ENCODE peak calls at places on chromosomes 2 and 18, in eight cellular contexts. F, V, Z, E, P, C, I and S are unnamed samples.

GRCh38 chr2:207166349-207167128 is 791 bp upstream of the KLF7 start:
- DNase-seq in F (peak), V (peak), Z (no peak), E (no peak), P (peak), C (peak), I (no peak), S (no peak)

GRCh38 chr2:201697899-201698298 is 545 bp downstream of the MPP4 start:
- DNase-seq in F (no peak), V (no peak), Z (no peak), E (peak), P (no peak), C (no peak), I (no peak), S (peak)

GRCh38 chr2:105103481-105103880 is 65.6 kb downstream of the MRPS9 start:
- DNase-seq in F (no peak), V (no peak), Z (no peak), E (no peak), P (no peak), C (no peak), I (no peak), S (no peak)

GRCh38 chr2:25490220-25490619 is 148.5 kb upstream of the DNMT3A start:
- DNase-seq in F (no peak), V (no peak), Z (no peak), E (no peak), P (no peak), C (no peak), I (no peak), S (no peak)

GRCh38 chr2:128746356-128746755 is 427.7 kb upstream of the HS6ST1 start:
- DNase-seq in F (no peak), V (no peak), Z (peak), E (no peak), P (no peak), C (no peak), I (no peak), S (peak)

GRCh38 chr18:62586148-62586774 is 63.4 kb downstream of the ZCCHC2 start:
- DNase-seq in F (peak), V (peak), Z (no peak), E (peak), P (peak), C (peak), I (no peak), S (peak)

GRCh38 chr2:181955010-181955409 is 30.6 kb upstream of the PPP1R1C start:
- DNase-seq in F (no peak), V (no peak), Z (peak), E (peak), P (no peak), C (no peak), I (no peak), S (no peak)

GRCh38 chr2:196592331-196592911 is 47.1 kb upstream of the CCDC150 start:
- DNase-seq in F (peak), V (no peak), Z (no peak), E (no peak), P (peak), C (no peak), I (no peak), S (no peak)

GRCh38 chr2:36290306-36290705 is 65.3 kb upstream of the CRIM1 start:
- DNase-seq in F (no peak), V (no peak), Z (no peak), E (no peak), P (no peak), C (no peak), I (no peak), S (no peak)

GRCh38 chr2:112480540-112481049 is 1.4 kb upstream of the TTL start:
- DNase-seq in F (peak), V (peak), Z (no peak), E (no peak), P (no peak), C (no peak), I (no peak), S (no peak)

GRCh38 chr18:12885500-12885899 is 1.5 kb upstream of the PTPN2 start:
- DNase-seq in F (no peak), V (no peak), Z (no peak), E (no peak), P (no peak), C (no peak), I (no peak), S (no peak)